ENCODE peak calls at places on chromosomes 16 and 17, in seven cellular contexts. E is activated T-helper 9 cell treated with anti-CD3 and anti-CD28 coated beads, Interleukin-2, amount 50 U/mL, for 16 hours; S is MM.1S; P is activated T-cell treated with anti-CD3 and anti-CD28 coated beads for 24 hours; O is left lung; B is neural crest cell; Q is ACHN. X is an unnamed sample.

GRCh38 chr17:67891481-67892119 is 66.3 kb downstream of the BPTF start:
- DNase-seq in P (no peak), B (no peak), E (no peak), Q (peak), S (no peak), O (no peak), X (no peak)

GRCh38 chr17:43976956-43977837 is 23.5 kb upstream of the PYY start:
- DNase-seq in E (no peak), S (no peak), O (no peak), B (no peak), Q (no peak), P (no peak), X (no peak)

GRCh38 chr16:87496101-87496801 is 3.4 kb upstream of the ZCCHC14 start:
- DNase-seq in S (no peak), P (no peak), O (no peak), B (no peak), Q (no peak), E (no peak), X (no peak)

GRCh38 chr17:1256699-1257098 is 13.5 kb upstream of the BHLHA9 start:
- DNase-seq in Q (no peak), S (no peak), B (no peak), P (no peak), E (no peak), O (no peak), X (no peak)

GRCh38 chr17:39755550-39756375 is 18.0 kb downstream of the GRB7 start:
- DNase-seq in S (peak), B (no peak), P (no peak), E (peak), Q (no peak), O (no peak), X (no peak)

GRCh38 chr17:16171613-16172012 is 43.7 kb downstream of the NCOR1 start:
- DNase-seq in Q (no peak), B (no peak), O (peak), E (no peak), S (no peak), P (no peak), X (no peak)

GRCh38 chr17:40615295-40615988 is 32.2 kb downstream of the SMARCE1 start:
- DNase-seq in E (no peak), Q (peak), O (peak), B (no peak), P (no peak), S (peak), X (no peak)

GRCh38 chr17:41010421-41010820 is 1.5 kb upstream of the KRTAP3-1 start:
- DNase-seq in B (no peak), P (no peak), O (no peak), E (no peak), S (no peak), Q (no peak), X (no peak)

GRCh38 chr16:87583453-87584131 is 18.7 kb upstream of the JPH3 start:
- DNase-seq in Q (no peak), E (no peak), S (no peak), B (no peak), O (no peak), P (no peak), X (peak)